ENCODE peak calls at places on chromosome 20, in eight cellular contexts. One of them, this sample, is unnamed.
A peak's percentile ranks its signal among the peaks of the same experiment; 100 is the strongest.

GRCh38 chr20:21053002-21053762 is 53.0 kb downstream of the LINC00237 start:
- DNase-seq in neural progenitor cell: peak; percentile 54
- DNase-seq in sigmoid colon: no peak
- DNase-seq in ovary: no peak
- DNase-seq in breast epithelium: no peak
- DNase-seq in neuronal stem cell: no peak
- DNase-seq in cardiac muscle cell: no peak
- DNase-seq in heart right ventricle: no peak
- DNase-seq in this sample: no peak

GRCh38 chr20:59742351-59743095 is 138.2 kb downstream of the PHACTR3 start:
- DNase-seq in heart right ventricle: no peak
- DNase-seq in ovary: no peak
- DNase-seq in neuronal stem cell: no peak
- DNase-seq in cardiac muscle cell: no peak
- DNase-seq in neural progenitor cell: no peak
- DNase-seq in breast epithelium: no peak
- DNase-seq in sigmoid colon: no peak
- DNase-seq in this sample: no peak

GRCh38 chr20:37055276-37055675 is 40.5 kb downstream of the RBL1 start:
- DNase-seq in neuronal stem cell: no peak
- DNase-seq in ovary: no peak
- DNase-seq in cardiac muscle cell: no peak
- DNase-seq in heart right ventricle: no peak
- DNase-seq in neural progenitor cell: no peak
- DNase-seq in sigmoid colon: no peak
- DNase-seq in breast epithelium: no peak
- DNase-seq in this sample: no peak

GRCh38 chr20:34680586-34680985 is 3.7 kb upstream of the PIGU start:
- DNase-seq in cardiac muscle cell: peak; percentile 34
- DNase-seq in heart right ventricle: no peak
- DNase-seq in ovary: no peak
- DNase-seq in neuronal stem cell: no peak
- DNase-seq in sigmoid colon: no peak
- DNase-seq in breast epithelium: no peak
- DNase-seq in neural progenitor cell: no peak
- DNase-seq in this sample: no peak

GRCh38 chr20:50968289-50968688 is 9.7 kb downstream of the MOCS3 start:
- DNase-seq in cardiac muscle cell: no peak
- DNase-seq in breast epithelium: no peak
- DNase-seq in ovary: no peak
- DNase-seq in sigmoid colon: no peak
- DNase-seq in neuronal stem cell: no peak
- DNase-seq in neural progenitor cell: peak; percentile 24
- DNase-seq in heart right ventricle: no peak
- DNase-seq in this sample: no peak

GRCh38 chr20:63497138-63497945 is 1.5 kb downstream of the EEF1A2 start:
- DNase-seq in neural progenitor cell: no peak
- DNase-seq in heart right ventricle: no peak
- DNase-seq in neuronal stem cell: no peak
- DNase-seq in breast epithelium: no peak
- DNase-seq in ovary: no peak
- DNase-seq in cardiac muscle cell: no peak
- DNase-seq in sigmoid colon: peak; percentile 64
- DNase-seq in this sample: no peak

GRCh38 chr20:38131588-38132121 is 33.4 kb downstream of the TGM2 start:
- DNase-seq in neuronal stem cell: no peak
- DNase-seq in cardiac muscle cell: no peak
- DNase-seq in sigmoid colon: peak; percentile 33
- DNase-seq in breast epithelium: no peak
- DNase-seq in heart right ventricle: no peak
- DNase-seq in neural progenitor cell: no peak
- DNase-seq in ovary: no peak
- DNase-seq in this sample: no peak

GRCh38 chr20:11958852-11959251 is 41.2 kb downstream of the BTBD3 start:
- DNase-seq in ovary: no peak
- DNase-seq in neuronal stem cell: no peak
- DNase-seq in heart right ventricle: no peak
- DNase-seq in neural progenitor cell: no peak
- DNase-seq in breast epithelium: no peak
- DNase-seq in sigmoid colon: no peak
- DNase-seq in cardiac muscle cell: peak; percentile 41
- DNase-seq in this sample: no peak

GRCh38 chr20:40689100-40689942 is at the start of gene MAFB:
- DNase-seq in ovary: peak; percentile 93
- DNase-seq in sigmoid colon: peak; percentile 96
- DNase-seq in heart right ventricle: peak; percentile 91
- DNase-seq in cardiac muscle cell: peak; percentile 98
- DNase-seq in neuronal stem cell: peak; percentile 91
- DNase-seq in breast epithelium: peak; percentile 93
- DNase-seq in neural progenitor cell: peak; percentile 96
- DNase-seq in this sample: peak; percentile 84

GRCh38 chr20:33043731-33044181 is 9.9 kb upstream of the BPIFB3 start:
- DNase-seq in heart right ventricle: no peak
- DNase-seq in cardiac muscle cell: no peak
- DNase-seq in breast epithelium: no peak
- DNase-seq in sigmoid colon: no peak
- DNase-seq in ovary: no peak
- DNase-seq in neuronal stem cell: no peak
- DNase-seq in neural progenitor cell: no peak
- DNase-seq in this sample: no peak

GRCh38 chr20:62362590-62362940 is 4.5 kb downstream of the LAMA5 start:
- DNase-seq in breast epithelium: no peak
- DNase-seq in neuronal stem cell: no peak
- DNase-seq in cardiac muscle cell: no peak
- DNase-seq in sigmoid colon: no peak
- DNase-seq in heart right ventricle: no peak
- DNase-seq in neural progenitor cell: no peak
- DNase-seq in ovary: no peak
- DNase-seq in this sample: no peak

GRCh38 chr20:62365814-62366369 is 1.2 kb downstream of the LAMA5 start:
- DNase-seq in cardiac muscle cell: no peak
- DNase-seq in sigmoid colon: peak; percentile 80
- DNase-seq in neural progenitor cell: peak; percentile 59
- DNase-seq in breast epithelium: no peak
- DNase-seq in neuronal stem cell: no peak
- DNase-seq in heart right ventricle: no peak
- DNase-seq in ovary: no peak
- DNase-seq in this sample: no peak

GRCh38 chr20:62362991-62363919 is 3.9 kb downstream of the LAMA5 start:
- DNase-seq in sigmoid colon: peak; percentile 90
- DNase-seq in neural progenitor cell: peak; percentile 67
- DNase-seq in neuronal stem cell: no peak
- DNase-seq in heart right ventricle: peak; percentile 19
- DNase-seq in cardiac muscle cell: no peak
- DNase-seq in ovary: peak; percentile 19
- DNase-seq in breast epithelium: no peak
- DNase-seq in this sample: no peak

GRCh38 chr20:62364911-62365736 is 2.0 kb downstream of the LAMA5 start:
- DNase-seq in heart right ventricle: peak; percentile 69
- DNase-seq in neuronal stem cell: no peak
- DNase-seq in breast epithelium: no peak
- DNase-seq in neural progenitor cell: no peak
- DNase-seq in sigmoid colon: peak; percentile 91
- DNase-seq in ovary: peak; percentile 29
- DNase-seq in cardiac muscle cell: no peak
- DNase-seq in this sample: no peak

DNA sequence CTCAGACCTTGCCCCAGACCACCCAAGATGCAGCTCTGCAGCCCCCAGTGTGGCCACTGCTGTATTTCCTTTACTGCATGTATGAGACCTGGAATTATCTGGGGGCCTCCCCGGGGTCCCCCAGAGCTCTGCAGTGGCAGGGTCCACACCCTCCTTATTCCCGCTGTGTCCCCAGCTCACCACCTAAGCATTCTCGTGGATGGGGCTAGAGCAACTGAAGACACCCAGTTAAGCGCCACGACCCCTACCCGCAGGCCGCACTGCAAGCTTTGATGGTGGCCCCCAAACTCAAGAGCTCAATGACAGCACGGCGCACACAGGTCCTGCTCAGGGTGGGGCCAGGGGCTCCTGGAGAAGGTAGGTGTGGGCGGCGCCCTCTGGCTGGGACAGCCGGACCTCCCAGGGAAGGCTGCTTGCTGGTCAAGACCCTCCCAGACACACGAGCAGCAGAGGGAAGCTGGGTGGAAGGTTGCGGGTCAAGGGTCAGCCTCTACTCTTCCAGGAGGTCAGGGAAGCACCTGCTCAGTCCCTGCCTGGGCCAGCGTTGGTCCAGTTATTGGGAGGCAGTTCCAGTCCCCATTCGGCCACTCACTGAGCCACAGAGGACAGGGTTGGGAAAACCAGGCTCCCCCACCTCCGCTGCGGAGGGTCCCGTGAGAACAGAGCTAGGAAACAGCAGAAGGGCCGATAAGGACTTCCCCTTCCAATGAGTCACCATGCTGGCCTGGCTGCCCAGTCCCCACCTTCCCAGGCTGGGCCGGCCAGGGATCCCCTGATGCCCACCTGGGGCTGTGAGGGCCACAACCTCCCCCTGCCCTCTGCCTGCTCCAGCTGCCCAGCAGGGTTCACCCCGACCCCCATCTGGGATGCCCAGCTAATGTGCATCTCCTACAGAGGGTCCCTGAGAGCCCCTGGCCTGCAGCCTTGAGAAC is 2.9 kb downstream of the LAMA5 start:
- DNase-seq in heart right ventricle: peak; percentile 68
- DNase-seq in neural progenitor cell: peak; percentile 51
- DNase-seq in cardiac muscle cell: peak; percentile 53
- DNase-seq in sigmoid colon: peak; percentile 68
- DNase-seq in neuronal stem cell: no peak
- DNase-seq in breast epithelium: no peak
- DNase-seq in ovary: peak; percentile 22
- DNase-seq in this sample: no peak
- H3K9me3 ChIP-seq in heart right ventricle: no peaks in the 10 kb centered on the region
- H3K9me3 ChIP-seq in neural progenitor cell: no peaks in the 10 kb centered on the region
- H3K9me3 ChIP-seq in cardiac muscle cell: no peaks in the 10 kb centered on the region
- H3K9me3 ChIP-seq in sigmoid colon: no peaks in the 10 kb centered on the region
- H3K9me3 ChIP-seq in neuronal stem cell: no peaks in the 10 kb centered on the region
- H3K9me3 ChIP-seq in breast epithelium: no peaks in the 10 kb centered on the region
- H3K9me3 ChIP-seq in ovary: no peaks in the 10 kb centered on the region
- H3K9me3 ChIP-seq in this sample: no peaks in the 10 kb centered on the region

GRCh38 chr20:62258499-62259293 is 20.4 kb downstream of the OSBPL2 start:
- DNase-seq in neuronal stem cell: no peak
- DNase-seq in ovary: no peak
- DNase-seq in cardiac muscle cell: peak; percentile 71
- DNase-seq in breast epithelium: no peak
- DNase-seq in sigmoid colon: peak; percentile 81
- DNase-seq in neural progenitor cell: no peak
- DNase-seq in heart right ventricle: no peak
- DNase-seq in this sample: no peak
- H3K27ac ChIP-seq in neuronal stem cell: no peak overlapping the region
- H3K27ac ChIP-seq in ovary: no peak overlapping the region
- H3K27ac ChIP-seq in cardiac muscle cell: no peak overlapping the region
- H3K27ac ChIP-seq in breast epithelium: no peak overlapping the region
- H3K27ac ChIP-seq in sigmoid colon: peak overlapping the region; percentile 27
- H3K27ac ChIP-seq in neural progenitor cell: no peak overlapping the region
- H3K27ac ChIP-seq in heart right ventricle: peak overlapping the region; percentile 25
- H3K27ac ChIP-seq in this sample: no peak overlapping the region

GRCh38 chr20:56194042-56194441 is 54.5 kb upstream of the MC3R start:
- DNase-seq in sigmoid colon: no peak
- DNase-seq in breast epithelium: no peak
- DNase-seq in cardiac muscle cell: no peak
- DNase-seq in neuronal stem cell: no peak
- DNase-seq in ovary: no peak
- DNase-seq in neural progenitor cell: no peak
- DNase-seq in heart right ventricle: no peak
- DNase-seq in this sample: no peak

GRCh38 chr20:56200456-56200855 is 48.1 kb upstream of the MC3R start:
- DNase-seq in heart right ventricle: no peak
- DNase-seq in neuronal stem cell: no peak
- DNase-seq in ovary: no peak
- DNase-seq in cardiac muscle cell: no peak
- DNase-seq in sigmoid colon: no peak
- DNase-seq in neural progenitor cell: no peak
- DNase-seq in breast epithelium: no peak
- DNase-seq in this sample: no peak

GRCh38 chr20:56195946-56196345 is 52.6 kb upstream of the MC3R start:
- DNase-seq in cardiac muscle cell: no peak
- DNase-seq in ovary: no peak
- DNase-seq in sigmoid colon: no peak
- DNase-seq in neuronal stem cell: no peak
- DNase-seq in breast epithelium: no peak
- DNase-seq in neural progenitor cell: no peak
- DNase-seq in heart right ventricle: no peak
- DNase-seq in this sample: no peak
- H3K9me3 ChIP-seq in cardiac muscle cell: no peaks in the 10 kb centered on the region
- H3K9me3 ChIP-seq in ovary: no peaks in the 10 kb centered on the region
- H3K9me3 ChIP-seq in sigmoid colon: no peaks in the 10 kb centered on the region
- H3K9me3 ChIP-seq in neuronal stem cell: peaks cover 11% of the 10 kb centered on the region
- H3K9me3 ChIP-seq in breast epithelium: no peaks in the 10 kb centered on the region
- H3K9me3 ChIP-seq in neural progenitor cell: no peaks in the 10 kb centered on the region
- H3K9me3 ChIP-seq in heart right ventricle: peaks cover 22% of the 10 kb centered on the region
- H3K9me3 ChIP-seq in this sample: no peaks in the 10 kb centered on the region

GRCh38 chr20:49769125-49769581 is 43.5 kb upstream of the SLC9A8 start:
- DNase-seq in cardiac muscle cell: peak; percentile 25
- DNase-seq in breast epithelium: no peak
- DNase-seq in neural progenitor cell: no peak
- DNase-seq in heart right ventricle: no peak
- DNase-seq in ovary: no peak
- DNase-seq in sigmoid colon: no peak
- DNase-seq in neuronal stem cell: no peak
- DNase-seq in this sample: no peak
- H3K27ac ChIP-seq in cardiac muscle cell: no peak overlapping the region
- H3K27ac ChIP-seq in breast epithelium: peak overlapping the region; percentile 91
- H3K27ac ChIP-seq in neural progenitor cell: no peak overlapping the region
- H3K27ac ChIP-seq in heart right ventricle: peak overlapping the region; percentile 54
- H3K27ac ChIP-seq in ovary: peak overlapping the region; percentile 26
- H3K27ac ChIP-seq in sigmoid colon: peak overlapping the region; percentile 49
- H3K27ac ChIP-seq in neuronal stem cell: no peak overlapping the region
- H3K27ac ChIP-seq in this sample: peak overlapping the region; percentile 52